ENCODE peak calls at places on chromosomes 7 and 10, in eight cellular contexts. V is AG10803, A is BE2C, X is foreskin fibroblast, D is nephron progenitor cell, E is GM13977, U is left ventricle myocardium inferior, O is right atrium auricular region. R is an unnamed sample.

GRCh38 chr7:108263364-108263951 is 133.3 kb upstream of the LAMB4 start:
- DNase-seq in V (peak), A (peak), X (no peak), D (no peak), E (no peak), U (no peak), O (no peak), R (no peak)

GRCh38 chr10:90193240-90193985 is 492.0 kb downstream of the KIF20B start:
- DNase-seq in V (peak), A (no peak), X (peak), D (no peak), E (no peak), U (no peak), O (no peak), R (peak)

GRCh38 chr10:58892039-58892665 is 284.3 kb upstream of the PHYHIPL start:
- DNase-seq in V (peak), A (no peak), X (no peak), D (no peak), E (no peak), U (peak), O (no peak), R (no peak)

GRCh38 chr7:38506004-38506403 is 125.2 kb downstream of the AMPH start:
- DNase-seq in V (peak), A (no peak), X (peak), D (no peak), E (no peak), U (no peak), O (no peak), R (no peak)

GRCh38 chr10:113177163-113177935 is 227.3 kb downstream of the TCF7L2 start:
- DNase-seq in V (no peak), A (peak), X (no peak), D (peak), E (no peak), U (peak), O (no peak), R (no peak)

GRCh38 chr7:44057849-44058758 is 7.3 kb downstream of the PGAM2 start:
- DNase-seq in V (no peak), A (peak), X (no peak), D (no peak), E (no peak), U (peak), O (no peak), R (no peak)

GRCh38 chr7:2886900-2887299 is 42.8 kb upstream of the GNA12 start:
- DNase-seq in V (peak), A (peak), X (peak), D (peak), E (peak), U (no peak), O (no peak), R (peak)

GRCh38 chr10:96588601-96589419 is 2.0 kb upstream of the TM9SF3 start:
- DNase-seq in V (no peak), A (no peak), X (no peak), D (no peak), E (peak), U (no peak), O (no peak), R (peak)

GRCh38 chr7:39510738-39511372 is 55.3 kb upstream of the YAE1 start:
- DNase-seq in V (no peak), A (no peak), X (peak), D (no peak), E (no peak), U (no peak), O (no peak), R (peak)

GRCh38 chr10:75051308-75051707 is 60.1 kb upstream of the SAMD8 start:
- DNase-seq in V (no peak), A (no peak), X (no peak), D (no peak), E (no peak), U (no peak), O (no peak), R (no peak)

GRCh38 chr7:157470017-157470322 is 133.2 kb downstream of the DNAJB6 start:
- DNase-seq in V (no peak), A (no peak), X (no peak), D (no peak), E (no peak), U (no peak), O (no peak), R (no peak)

DNA sequence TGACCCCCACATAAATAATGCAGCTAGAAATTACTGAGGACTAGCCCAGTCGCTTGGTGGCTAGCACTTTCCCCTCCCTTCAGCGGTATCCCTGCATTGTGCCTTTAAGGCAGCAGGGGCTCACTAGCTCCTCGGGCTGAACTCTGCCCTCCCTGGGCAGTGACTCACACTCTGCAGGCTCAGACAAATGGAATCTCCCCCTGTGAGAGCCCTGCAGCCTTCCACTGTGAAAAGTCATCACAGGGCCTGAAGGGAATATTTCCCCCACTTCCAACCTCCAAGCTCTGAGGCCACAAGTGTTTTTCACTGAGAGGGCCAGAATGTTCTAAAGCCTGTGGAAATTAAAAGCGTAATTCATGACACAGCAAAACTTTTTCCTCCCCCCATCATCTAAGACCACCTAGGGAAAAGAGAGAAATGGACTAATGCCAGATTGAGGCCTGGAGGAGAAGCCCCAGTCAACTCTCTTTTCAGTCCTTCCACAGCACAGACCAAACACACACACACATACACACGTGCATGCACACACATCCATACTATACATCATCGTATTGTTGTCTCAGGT is 93.6 kb upstream of the COL1A2 start:
- DNase-seq in V (peak), A (peak), X (peak), D (peak), E (no peak), U (peak), O (peak), R (peak)
- TF ChIP-seq CTCF in V (peak), A (no peak), X (peak), D (no peak), E (no peak), U (peak), O (no peak), R (peak)

DNA sequence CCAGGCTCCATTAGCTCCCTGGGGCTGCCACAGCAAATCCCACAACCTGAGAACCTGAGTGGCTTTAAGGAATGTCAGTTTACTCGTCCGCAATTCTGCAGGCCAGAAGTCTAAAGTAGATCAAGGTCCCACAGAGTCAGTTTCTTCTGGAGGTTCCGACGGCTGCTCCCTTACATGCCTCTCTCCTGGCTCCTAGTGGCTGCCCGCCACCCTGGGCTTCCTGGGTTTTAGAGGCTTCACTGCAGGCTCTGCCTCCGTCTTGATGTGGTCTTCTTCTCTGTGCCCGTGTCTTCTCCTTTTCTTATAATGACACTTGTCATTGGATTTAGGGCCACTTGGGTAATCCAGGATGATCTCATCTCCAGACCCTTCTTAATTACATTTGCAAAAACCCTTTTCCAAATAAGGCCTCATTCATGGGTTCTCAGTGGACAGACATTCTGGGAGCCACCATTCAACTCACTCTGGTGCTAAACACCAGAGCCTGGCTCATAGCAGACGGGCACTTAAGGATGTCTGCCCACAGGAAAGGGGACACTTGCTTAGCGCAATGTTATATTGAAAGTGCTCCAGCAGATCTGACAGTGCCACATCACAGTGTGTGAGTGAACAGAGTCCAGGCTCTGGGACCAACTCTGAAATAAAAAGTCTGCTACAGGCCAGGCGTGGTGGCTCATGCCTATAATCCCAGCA is 77.6 kb downstream of the VWC2 start:
- DNase-seq in V (no peak), A (no peak), X (no peak), D (no peak), E (no peak), U (no peak), O (no peak), R (no peak)
- TF ChIP-seq CTCF in V (no peak), A (peak), X (no peak), D (no peak), E (no peak), U (no peak), O (no peak), R (no peak)

GRCh38 chr10:120599202-120599724 is 142.2 kb downstream of the PLPP4 start:
- DNase-seq in V (no peak), A (no peak), X (no peak), D (no peak), E (no peak), U (no peak), O (no peak), R (no peak)

GRCh38 chr10:120597902-120598301 is 140.9 kb downstream of the PLPP4 start:
- DNase-seq in V (no peak), A (no peak), X (no peak), D (no peak), E (no peak), U (no peak), O (no peak), R (no peak)

GRCh38 chr10:120598377-120598776 is 141.3 kb downstream of the PLPP4 start:
- DNase-seq in V (no peak), A (peak), X (no peak), D (no peak), E (no peak), U (no peak), O (no peak), R (no peak)

GRCh38 chr10:120601999-120602398 is 145.0 kb downstream of the PLPP4 start:
- DNase-seq in V (no peak), A (no peak), X (no peak), D (no peak), E (no peak), U (no peak), O (no peak), R (no peak)

GRCh38 chr10:120600871-120601644 is 144.0 kb downstream of the PLPP4 start:
- DNase-seq in V (no peak), A (peak), X (no peak), D (peak), E (no peak), U (no peak), O (no peak), R (peak)
- TF ChIP-seq CTCF in V (peak), A (peak), X (peak), D (peak), E (no peak), U (no peak), O (no peak), R (peak)

GRCh38 chr7:122014697-122015096 is 129.4 kb downstream of the AASS start:
- DNase-seq in V (no peak), A (no peak), X (no peak), D (no peak), E (no peak), U (no peak), O (no peak), R (no peak)
- TF ChIP-seq CTCF in V (peak), A (no peak), X (no peak), D (peak), E (no peak), U (no peak), O (no peak), R (peak)

GRCh38 chr10:73910401-73910763 is 550 bp upstream of the PLAU start:
- DNase-seq in V (no peak), A (no peak), X (no peak), D (no peak), E (no peak), U (no peak), O (no peak), R (no peak)
- TF ChIP-seq CTCF in V (no peak), A (no peak), X (no peak), D (no peak), E (peak), U (no peak), O (no peak), R (no peak)

DNA sequence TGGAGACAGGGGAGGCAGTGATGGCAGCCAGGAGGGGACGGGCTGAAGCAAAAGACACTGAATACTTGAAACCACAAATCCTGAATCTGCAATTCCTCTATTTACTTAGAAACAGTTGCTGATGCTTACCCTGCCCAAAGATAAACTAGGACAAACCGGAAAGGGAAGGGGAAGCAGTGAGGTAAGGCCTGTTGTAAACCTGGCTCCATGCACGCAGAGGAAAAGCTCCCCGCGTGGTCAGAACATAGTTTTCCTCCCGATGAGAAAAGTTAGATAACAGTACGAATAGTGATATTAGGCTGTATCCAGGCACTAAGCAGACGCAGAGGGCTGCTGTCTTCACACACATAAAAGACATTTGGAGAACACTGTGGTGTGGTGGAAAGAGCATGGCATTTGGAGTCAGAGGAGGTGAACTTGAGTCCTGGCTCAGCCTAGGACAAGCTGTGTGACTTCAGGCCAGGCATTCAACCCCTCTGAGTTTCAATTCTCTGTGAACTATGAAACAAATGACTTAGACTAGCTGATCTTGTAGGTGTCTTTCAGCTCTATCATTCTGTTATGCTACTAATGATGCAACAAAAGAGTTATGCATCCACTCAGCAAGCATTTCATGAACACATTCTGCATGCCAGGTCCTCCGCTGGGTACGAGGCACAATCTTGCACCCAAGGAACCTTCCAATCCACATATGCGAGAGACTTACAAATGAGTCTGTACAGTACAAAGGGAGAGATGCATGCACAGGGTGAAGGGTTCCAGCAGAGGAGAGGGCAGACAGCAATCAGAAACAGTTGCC is 80.9 kb downstream of the SORBS1 start:
- DNase-seq in V (peak), A (no peak), X (no peak), D (no peak), E (no peak), U (peak), O (peak), R (no peak)
- TF ChIP-seq CTCF in V (peak), A (no peak), X (no peak), D (no peak), E (no peak), U (peak), O (no peak), R (no peak)

GRCh38 chr10:110113670-110114337 is 93.6 kb upstream of the MXI1 start:
- DNase-seq in V (no peak), A (no peak), X (no peak), D (no peak), E (no peak), U (no peak), O (no peak), R (no peak)
- TF ChIP-seq CTCF in V (no peak), A (no peak), X (no peak), D (no peak), E (no peak), U (peak), O (no peak), R (no peak)

GRCh38 chr7:105677803-105678583 is 96.7 kb upstream of the EFCAB10 start:
- DNase-seq in V (peak), A (no peak), X (no peak), D (no peak), E (peak), U (no peak), O (no peak), R (no peak)

GRCh38 chr7:105675873-105676484 is 94.7 kb upstream of the EFCAB10 start:
- DNase-seq in V (no peak), A (peak), X (no peak), D (no peak), E (no peak), U (peak), O (no peak), R (no peak)

GRCh38 chr7:105678811-105679495 is 97.7 kb upstream of the EFCAB10 start:
- DNase-seq in V (peak), A (no peak), X (no peak), D (no peak), E (peak), U (peak), O (peak), R (no peak)

GRCh38 chr7:105674200-105675030 is 93.1 kb upstream of the EFCAB10 start:
- DNase-seq in V (no peak), A (no peak), X (no peak), D (no peak), E (no peak), U (no peak), O (no peak), R (no peak)

GRCh38 chr7:105677395-105677701 is 96.1 kb upstream of the EFCAB10 start:
- DNase-seq in V (no peak), A (no peak), X (no peak), D (no peak), E (no peak), U (no peak), O (no peak), R (no peak)
- TF ChIP-seq CTCF in V (no peak), A (no peak), X (no peak), D (no peak), E (no peak), U (no peak), O (no peak), R (no peak)

DNA sequence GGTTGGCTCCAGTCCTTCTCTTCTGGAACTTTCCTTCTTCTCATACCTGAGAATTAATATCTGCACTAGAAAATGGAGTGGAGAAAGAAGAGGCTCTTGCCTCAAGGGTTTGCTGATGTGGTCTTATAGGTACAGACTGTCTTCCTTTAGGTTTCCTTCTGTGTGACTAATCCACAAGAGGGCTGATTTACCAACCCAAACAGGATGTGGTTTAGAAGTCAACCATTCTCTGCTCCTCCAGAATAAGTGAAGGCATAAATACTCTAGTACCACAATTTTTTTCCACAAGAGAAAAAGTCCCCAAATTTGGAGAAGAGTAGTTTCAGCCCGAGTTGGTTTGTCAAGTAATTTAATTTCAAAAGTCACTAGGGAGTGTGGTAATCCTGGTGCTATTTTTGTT is 85.8 kb downstream of the NRP1 start:
- DNase-seq in V (peak), A (no peak), X (peak), D (no peak), E (no peak), U (no peak), O (no peak), R (peak)
- TF ChIP-seq CTCF in V (peak), A (no peak), X (no peak), D (no peak), E (no peak), U (no peak), O (no peak), R (no peak)

R was measured in HFFc6.